ENCODE peak calls at places on chromosomes 4 and X, in nine cellular contexts. One of them, this sample, is unnamed.

GRCh38 chrX:149992918-149993317 is 54.6 kb upstream of the EOLA2 start:
- DNase-seq in stomach: no peak
- DNase-seq in mucosa of descending colon: no peak
- DNase-seq in left lung: no peak
- DNase-seq in GM12878: no peak
- DNase-seq in Peyer's patch: no peak
- DNase-seq in HCT116: no peak
- DNase-seq in sigmoid colon: no peak
- DNase-seq in pancreas: no peak
- DNase-seq in this sample: no peak

GRCh38 chr4:16508968-16509367 is 282.7 kb upstream of the TAPT1 start:
- DNase-seq in stomach: no peak
- DNase-seq in mucosa of descending colon: no peak
- DNase-seq in left lung: no peak
- DNase-seq in GM12878: no peak
- DNase-seq in Peyer's patch: no peak
- DNase-seq in HCT116: no peak
- DNase-seq in sigmoid colon: no peak
- DNase-seq in pancreas: no peak
- DNase-seq in this sample: no peak

GRCh38 chr4:185254434-185254833 is 45.0 kb downstream of the SNX25 start:
- DNase-seq in stomach: no peak
- DNase-seq in mucosa of descending colon: no peak
- DNase-seq in left lung: no peak
- DNase-seq in GM12878: no peak
- DNase-seq in Peyer's patch: no peak
- DNase-seq in HCT116: no peak
- DNase-seq in sigmoid colon: no peak
- DNase-seq in pancreas: no peak
- DNase-seq in this sample: peak; percentile 72

GRCh38 chrX:76148753-76149152 is 24.1 kb upstream of the PBDC1 start:
- DNase-seq in stomach: no peak
- DNase-seq in mucosa of descending colon: peak; percentile 39
- DNase-seq in left lung: no peak
- DNase-seq in GM12878: peak; percentile 45
- DNase-seq in Peyer's patch: no peak
- DNase-seq in HCT116: no peak
- DNase-seq in sigmoid colon: peak; percentile 74
- DNase-seq in pancreas: peak; percentile 21
- DNase-seq in this sample: peak; percentile 62

GRCh38 chr4:47427936-47428335 is 35.6 kb downstream of the COMMD8 start:
- DNase-seq in stomach: no peak
- DNase-seq in mucosa of descending colon: no peak
- DNase-seq in left lung: no peak
- DNase-seq in GM12878: no peak
- DNase-seq in Peyer's patch: no peak
- DNase-seq in HCT116: no peak
- DNase-seq in sigmoid colon: no peak
- DNase-seq in pancreas: no peak
- DNase-seq in this sample: no peak

GRCh38 chrX:63738696-63739095 is 46.3 kb downstream of the ARHGEF9 start:
- DNase-seq in stomach: no peak
- DNase-seq in mucosa of descending colon: no peak
- DNase-seq in left lung: no peak
- DNase-seq in GM12878: no peak
- DNase-seq in Peyer's patch: no peak
- DNase-seq in HCT116: no peak
- DNase-seq in sigmoid colon: no peak
- DNase-seq in pancreas: no peak
- DNase-seq in this sample: no peak

GRCh38 chr4:96913437-96914075 is 1073.7 kb downstream of the PDHA2 start:
- DNase-seq in stomach: no peak
- DNase-seq in mucosa of descending colon: no peak
- DNase-seq in left lung: no peak
- DNase-seq in GM12878: no peak
- DNase-seq in Peyer's patch: no peak
- DNase-seq in HCT116: no peak
- DNase-seq in sigmoid colon: no peak
- DNase-seq in pancreas: no peak
- DNase-seq in this sample: peak; percentile 9

GRCh38 chr4:19472669-19473068 is 779.0 kb upstream of the SLIT2 start:
- DNase-seq in stomach: no peak
- DNase-seq in mucosa of descending colon: no peak
- DNase-seq in left lung: no peak
- DNase-seq in GM12878: no peak
- DNase-seq in Peyer's patch: no peak
- DNase-seq in HCT116: no peak
- DNase-seq in sigmoid colon: no peak
- DNase-seq in pancreas: no peak
- DNase-seq in this sample: no peak

GRCh38 chr4:15920723-15921591 is 17.6 kb downstream of the FGFBP1 start:
- DNase-seq in stomach: peak; percentile 81
- DNase-seq in mucosa of descending colon: no peak
- DNase-seq in left lung: peak; percentile 70
- DNase-seq in GM12878: no peak
- DNase-seq in Peyer's patch: peak; percentile 77
- DNase-seq in HCT116: peak; percentile 89
- DNase-seq in sigmoid colon: no peak
- DNase-seq in pancreas: peak; percentile 16
- DNase-seq in this sample: peak; percentile 97

GRCh38 chrX:77160301-77160700 is 286.9 kb upstream of the FGF16 start:
- DNase-seq in stomach: no peak
- DNase-seq in mucosa of descending colon: no peak
- DNase-seq in left lung: peak; percentile 31
- DNase-seq in GM12878: no peak
- DNase-seq in Peyer's patch: no peak
- DNase-seq in HCT116: no peak
- DNase-seq in sigmoid colon: no peak
- DNase-seq in pancreas: no peak
- DNase-seq in this sample: no peak

GRCh38 chr4:166896254-166896653 is 338.0 kb downstream of the SPOCK3 start:
- DNase-seq in stomach: no peak
- DNase-seq in mucosa of descending colon: no peak
- DNase-seq in left lung: peak; percentile 19
- DNase-seq in GM12878: no peak
- DNase-seq in Peyer's patch: no peak
- DNase-seq in HCT116: no peak
- DNase-seq in sigmoid colon: no peak
- DNase-seq in pancreas: no peak
- DNase-seq in this sample: no peak

DNA sequence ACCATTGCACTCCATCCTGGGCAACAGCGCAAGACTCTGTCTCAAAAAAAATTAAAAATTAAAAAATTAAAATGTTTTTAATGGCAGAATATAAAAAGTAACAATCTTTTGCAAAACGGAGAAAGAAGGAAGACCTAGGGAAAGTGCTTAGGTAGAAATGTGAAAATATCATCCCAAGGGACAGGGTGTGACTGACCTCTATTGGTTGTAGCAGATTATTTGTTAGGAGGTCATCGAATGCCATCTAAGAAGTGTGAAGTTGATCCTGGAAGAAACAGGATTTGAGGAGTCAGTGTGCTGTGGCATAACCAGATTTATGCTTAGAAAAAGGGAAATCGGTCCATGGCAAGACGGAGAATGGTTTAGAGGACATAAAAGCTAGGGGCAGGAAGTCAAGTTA is 18.1 kb upstream of the C4orf36 start:
- DNase-seq in stomach: no peak
- DNase-seq in mucosa of descending colon: no peak
- DNase-seq in left lung: no peak
- DNase-seq in GM12878: no peak
- DNase-seq in Peyer's patch: no peak
- DNase-seq in HCT116: no peak
- DNase-seq in sigmoid colon: no peak
- DNase-seq in pancreas: no peak
- DNase-seq in this sample: no peak
- TF ChIP-seq CTCF in stomach: no peak
- TF ChIP-seq CTCF in mucosa of descending colon: no peak
- TF ChIP-seq CTCF in left lung: no peak
- TF ChIP-seq CTCF in GM12878: no peak
- TF ChIP-seq CTCF in Peyer's patch: no peak
- TF ChIP-seq CTCF in HCT116: no peak
- TF ChIP-seq CTCF in sigmoid colon: no peak
- TF ChIP-seq CTCF in pancreas: no peak
- TF ChIP-seq CTCF in this sample: no peak

GRCh38 chr4:85474356-85474755 is 594 bp upstream of the ARHGAP24 start:
- DNase-seq in stomach: no peak
- DNase-seq in mucosa of descending colon: no peak
- DNase-seq in left lung: no peak
- DNase-seq in GM12878: no peak
- DNase-seq in Peyer's patch: no peak
- DNase-seq in HCT116: no peak
- DNase-seq in sigmoid colon: no peak
- DNase-seq in pancreas: no peak
- DNase-seq in this sample: peak; percentile 22

GRCh38 chr4:85475631-85476233 is 782 bp downstream of the ARHGAP24 start:
- DNase-seq in stomach: no peak
- DNase-seq in mucosa of descending colon: no peak
- DNase-seq in left lung: peak; percentile 81
- DNase-seq in GM12878: no peak
- DNase-seq in Peyer's patch: no peak
- DNase-seq in HCT116: no peak
- DNase-seq in sigmoid colon: no peak
- DNase-seq in pancreas: no peak
- DNase-seq in this sample: peak; percentile 33

GRCh38 chr4:85478576-85478975 is 3.6 kb downstream of the ARHGAP24 start:
- DNase-seq in stomach: no peak
- DNase-seq in mucosa of descending colon: no peak
- DNase-seq in left lung: no peak
- DNase-seq in GM12878: no peak
- DNase-seq in Peyer's patch: no peak
- DNase-seq in HCT116: no peak
- DNase-seq in sigmoid colon: no peak
- DNase-seq in pancreas: no peak
- DNase-seq in this sample: no peak

GRCh38 chr4:85474818-85475630 is at the start of gene ARHGAP24:
- DNase-seq in stomach: peak; percentile 91
- DNase-seq in mucosa of descending colon: peak; percentile 75
- DNase-seq in left lung: peak; percentile 94
- DNase-seq in GM12878: peak; percentile 51
- DNase-seq in Peyer's patch: peak; percentile 68
- DNase-seq in HCT116: peak; percentile 70
- DNase-seq in sigmoid colon: peak; percentile 91
- DNase-seq in pancreas: peak; percentile 92
- DNase-seq in this sample: peak; percentile 96

GRCh38 chr4:85477538-85477937 is 2.6 kb downstream of the ARHGAP24 start:
- DNase-seq in stomach: no peak
- DNase-seq in mucosa of descending colon: no peak
- DNase-seq in left lung: no peak
- DNase-seq in GM12878: no peak
- DNase-seq in Peyer's patch: no peak
- DNase-seq in HCT116: no peak
- DNase-seq in sigmoid colon: no peak
- DNase-seq in pancreas: no peak
- DNase-seq in this sample: no peak
- H3K4me3 ChIP-seq in stomach: peak overlapping the region; percentile 2
- H3K4me3 ChIP-seq in mucosa of descending colon: no peak overlapping the region
- H3K4me3 ChIP-seq in left lung: peak overlapping the region; percentile 55
- H3K4me3 ChIP-seq in GM12878: no peak overlapping the region
- H3K4me3 ChIP-seq in Peyer's patch: peak overlapping the region; percentile 58
- H3K4me3 ChIP-seq in HCT116: no peak overlapping the region
- H3K4me3 ChIP-seq in sigmoid colon: no peak overlapping the region
- H3K4me3 ChIP-seq in pancreas: no peak overlapping the region
- H3K4me3 ChIP-seq in this sample: no peak overlapping the region

DNA sequence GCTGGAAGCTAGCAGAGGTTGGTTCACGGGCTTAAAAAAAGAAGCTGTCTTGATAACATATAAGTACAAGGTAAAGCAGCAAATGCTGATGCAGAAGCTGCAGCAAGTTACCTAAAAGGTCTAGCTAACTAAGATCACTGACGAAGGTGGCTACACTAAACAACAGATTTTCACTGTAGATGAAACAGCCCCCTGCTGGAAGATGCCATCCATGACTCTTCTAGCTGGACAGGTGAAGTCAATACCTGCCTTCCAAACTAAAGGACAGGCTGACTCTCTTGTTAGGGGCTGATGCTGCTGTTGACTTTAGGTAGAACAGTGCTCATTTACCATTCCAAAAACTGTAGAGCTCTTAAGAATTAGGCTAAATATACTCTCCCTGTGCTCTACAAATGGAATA is 99.5 kb downstream of the FBXW7 start:
- DNase-seq in stomach: no peak
- DNase-seq in mucosa of descending colon: no peak
- DNase-seq in left lung: no peak
- DNase-seq in GM12878: no peak
- DNase-seq in Peyer's patch: no peak
- DNase-seq in HCT116: no peak
- DNase-seq in sigmoid colon: no peak
- DNase-seq in pancreas: no peak
- DNase-seq in this sample: no peak
- TF ChIP-seq CTCF in stomach: no peak
- TF ChIP-seq CTCF in mucosa of descending colon: no peak
- TF ChIP-seq CTCF in left lung: no peak
- TF ChIP-seq CTCF in GM12878: no peak
- TF ChIP-seq CTCF in Peyer's patch: no peak
- TF ChIP-seq CTCF in HCT116: no peak
- TF ChIP-seq CTCF in sigmoid colon: no peak
- TF ChIP-seq CTCF in pancreas: no peak
- TF ChIP-seq CTCF in this sample: no peak

DNA sequence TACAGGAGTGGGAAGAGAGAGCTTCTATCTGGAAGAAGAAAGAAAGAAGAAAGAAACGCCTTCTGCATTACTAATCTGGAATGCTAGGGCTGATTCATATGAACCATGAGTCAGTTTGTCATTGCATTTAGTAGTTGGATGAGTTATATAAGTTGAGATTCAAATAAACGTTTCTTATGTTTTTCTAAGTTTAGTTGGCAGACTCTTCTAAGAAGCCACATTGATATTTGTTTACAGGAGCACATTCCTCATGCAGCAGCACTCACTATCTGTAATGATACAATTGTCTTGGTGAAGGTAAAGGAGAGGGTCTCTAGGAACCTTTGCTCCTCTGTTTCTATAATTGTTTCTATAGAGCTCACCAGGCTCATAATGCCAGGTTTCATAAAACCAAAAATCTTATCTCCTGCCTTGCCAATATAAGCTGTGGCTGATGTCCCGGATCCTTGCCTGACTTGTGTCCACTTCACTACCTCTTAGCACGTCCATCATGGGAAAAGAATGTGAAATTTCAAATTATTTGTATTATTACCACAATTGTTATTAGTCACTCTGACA is 39.5 kb downstream of the HOPX start:
- DNase-seq in stomach: no peak
- DNase-seq in mucosa of descending colon: no peak
- DNase-seq in left lung: no peak
- DNase-seq in GM12878: no peak
- DNase-seq in Peyer's patch: no peak
- DNase-seq in HCT116: peak; percentile 80
- DNase-seq in sigmoid colon: no peak
- DNase-seq in pancreas: no peak
- DNase-seq in this sample: peak; percentile 94
- H3K4me3 ChIP-seq in stomach: no peak overlapping the region
- H3K4me3 ChIP-seq in mucosa of descending colon: no peak overlapping the region
- H3K4me3 ChIP-seq in left lung: no peak overlapping the region
- H3K4me3 ChIP-seq in GM12878: no peak overlapping the region
- H3K4me3 ChIP-seq in Peyer's patch: no peak overlapping the region
- H3K4me3 ChIP-seq in HCT116: peak overlapping the region; percentile 15
- H3K4me3 ChIP-seq in sigmoid colon: no peak overlapping the region
- H3K4me3 ChIP-seq in pancreas: no peak overlapping the region
- H3K4me3 ChIP-seq in this sample: no peak overlapping the region

GRCh38 chr4:162499478-162499877 is 335.7 kb upstream of the FSTL5 start:
- DNase-seq in stomach: no peak
- DNase-seq in mucosa of descending colon: no peak
- DNase-seq in left lung: no peak
- DNase-seq in GM12878: no peak
- DNase-seq in Peyer's patch: no peak
- DNase-seq in HCT116: no peak
- DNase-seq in sigmoid colon: no peak
- DNase-seq in pancreas: no peak
- DNase-seq in this sample: no peak
- TF ChIP-seq CTCF in stomach: peak; percentile 34
- TF ChIP-seq CTCF in mucosa of descending colon: no peak
- TF ChIP-seq CTCF in left lung: peak; percentile 29
- TF ChIP-seq CTCF in GM12878: no peak
- TF ChIP-seq CTCF in Peyer's patch: no peak
- TF ChIP-seq CTCF in HCT116: no peak
- TF ChIP-seq CTCF in sigmoid colon: no peak
- TF ChIP-seq CTCF in pancreas: no peak
- TF ChIP-seq CTCF in this sample: peak; percentile 47